ENCODE peak calls at places on chromosomes 4 and X, in ten cellular contexts. V is hepatocyte; J is HCT116; G is ovary; C is CD8-positive, alpha-beta T cell; R is brain microvascular endothelial cell; U is nephron progenitor cell; M is cardiac muscle cell; I is breast epithelium; W is ascending aorta. A is an unnamed sample.

GRCh38 chrX:48883729-48884128 is 13.8 kb downstream of the TIMM17B start:
- DNase-seq in V (no peak), J (no peak), G (no peak), C (no peak), R (no peak), U (no peak), M (no peak), I (no peak), W (peak; percentile 41), A (no peak)

GRCh38 chr4:67539830-67540229 is 5.5 kb downstream of the CENPC start:
- DNase-seq in V (no peak), J (no peak), G (no peak), C (no peak), R (no peak), U (no peak), M (no peak), I (no peak), W (no peak), A (no peak)

GRCh38 chr4:658031-658667 is 15.9 kb downstream of the ATP5ME start:
- DNase-seq in V (no peak), J (no peak), G (no peak), C (no peak), R (no peak), U (no peak), M (no peak), I (no peak), W (no peak), A (no peak)

GRCh38 chrX:95718746-95719145 is 965.9 kb upstream of the DIAPH2 start:
- DNase-seq in V (no peak), J (no peak), G (no peak), C (no peak), R (no peak), U (no peak), M (no peak), I (no peak), W (no peak), A (no peak)

GRCh38 chr4:8163026-8163425 is 4.4 kb upstream of the ABLIM2 start:
- DNase-seq in V (no peak), J (no peak), G (no peak), C (no peak), R (no peak), U (no peak), M (no peak), I (no peak), W (no peak), A (no peak)

GRCh38 chr4:157048248-157048647 is 27.7 kb upstream of the GLRB start:
- DNase-seq in V (peak; percentile 39), J (no peak), G (no peak), C (no peak), R (peak; percentile 18), U (no peak), M (no peak), I (no peak), W (no peak), A (no peak)

GRCh38 chr4:151771664-151772063 is 10.9 kb upstream of the GATB start:
- DNase-seq in V (no peak), J (no peak), G (no peak), C (no peak), R (no peak), U (no peak), M (no peak), I (no peak), W (no peak), A (no peak)

GRCh38 chr4:22460266-22460665 is 55.6 kb downstream of the ADGRA3 start:
- DNase-seq in V (no peak), J (no peak), G (no peak), C (no peak), R (no peak), U (no peak), M (no peak), I (no peak), W (no peak), A (no peak)

GRCh38 chr4:182042945-182043344 is 200.3 kb upstream of the TENM3 start:
- DNase-seq in V (no peak), J (no peak), G (no peak), C (no peak), R (no peak), U (no peak), M (no peak), I (no peak), W (no peak), A (no peak)

GRCh38 chrX:78595901-78596502 is 63.1 kb downstream of the RTL3 start:
- DNase-seq in V (no peak), J (no peak), G (no peak), C (no peak), R (no peak), U (peak; percentile 40), M (peak; percentile 9), I (no peak), W (no peak), A (no peak)
- TF ChIP-seq CTCF in V (no peak), J (no peak), G (no peak), C (no peak), R (peak; percentile 53), U (peak; percentile 38), M (peak; percentile 37), I (no peak), W (no peak), A (no peak)

DNA sequence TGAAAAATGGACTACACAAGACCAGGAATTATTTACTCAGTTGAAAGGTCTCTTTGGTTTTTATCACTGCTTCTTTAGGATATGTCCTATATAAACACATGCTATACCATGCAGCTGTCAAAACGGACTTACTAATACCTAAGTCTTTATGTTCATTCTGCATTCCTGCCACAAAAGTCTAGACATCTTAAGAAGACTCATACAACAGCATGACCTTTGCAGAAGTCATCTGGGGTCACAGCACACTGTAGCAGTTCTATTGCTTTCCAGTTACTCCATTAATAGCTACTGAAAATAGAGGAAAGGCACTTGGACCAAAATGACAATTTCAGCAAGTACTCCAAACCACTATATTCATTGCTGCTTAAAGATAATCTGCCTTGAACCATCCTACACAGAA is 53.2 kb downstream of the DDX60 start:
- DNase-seq in V (no peak), J (no peak), G (no peak), C (no peak), R (no peak), U (no peak), M (peak; percentile 38), I (no peak), W (no peak), A (no peak)
- TF ChIP-seq CTCF in V (no peak), J (no peak), G (no peak), C (no peak), R (no peak), U (no peak), M (no peak), I (no peak), W (no peak), A (no peak)

GRCh38 chr4:184503869-184504300 is 29.5 kb upstream of the IRF2 start:
- DNase-seq in V (no peak), J (no peak), G (no peak), C (no peak), R (peak; percentile 9), U (no peak), M (no peak), I (no peak), W (no peak), A (no peak)

GRCh38 chr4:184511156-184511555 is 36.8 kb upstream of the IRF2 start:
- DNase-seq in V (no peak), J (no peak), G (no peak), C (no peak), R (no peak), U (no peak), M (no peak), I (no peak), W (no peak), A (no peak)

GRCh38 chr4:184504385-184504784 is 30.0 kb upstream of the IRF2 start:
- DNase-seq in V (no peak), J (no peak), G (no peak), C (no peak), R (no peak), U (no peak), M (no peak), I (no peak), W (no peak), A (no peak)

GRCh38 chr4:184510431-184510830 is 36.1 kb upstream of the IRF2 start:
- DNase-seq in V (no peak), J (no peak), G (no peak), C (no peak), R (no peak), U (no peak), M (no peak), I (no peak), W (no peak), A (no peak)

DNA sequence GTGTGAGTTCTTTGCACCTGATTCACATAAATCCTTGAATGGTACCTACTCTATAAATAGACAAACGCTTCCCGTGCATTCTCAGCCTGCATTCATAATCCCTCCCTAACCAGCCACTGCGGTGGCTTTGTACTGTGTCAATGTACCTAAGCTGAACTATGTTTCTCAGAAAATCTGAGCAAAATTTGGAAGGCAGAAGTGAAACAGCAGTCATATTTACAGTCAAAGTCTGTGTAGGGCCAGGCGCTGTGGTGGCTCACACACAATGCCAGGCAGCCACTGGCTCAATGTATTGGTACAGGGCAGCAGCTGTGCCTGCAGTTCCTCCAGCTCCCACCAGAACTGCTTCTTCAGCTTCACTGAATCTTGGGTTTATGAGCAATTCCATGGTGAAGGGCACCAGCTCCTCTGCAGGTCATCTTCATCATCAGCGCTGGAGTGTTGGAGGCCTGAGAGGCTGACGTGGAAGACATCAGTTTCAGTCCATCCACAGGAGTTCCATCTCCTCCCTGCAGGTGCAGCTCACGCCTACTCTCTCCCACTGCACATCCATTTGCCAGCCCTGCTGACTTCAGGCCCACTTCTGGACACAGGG is 32.3 kb upstream of the IRF2 start:
- DNase-seq in V (no peak), J (no peak), G (no peak), C (no peak), R (no peak), U (peak; percentile 8), M (no peak), I (no peak), W (no peak), A (no peak)
- TF ChIP-seq CTCF in V (no peak), J (peak; percentile 18), G (no peak), C (peak; percentile 18), R (peak; percentile 43), U (peak; percentile 13), M (no peak), I (no peak), W (no peak), A (no peak)

GRCh38 chr4:177242651-177243296 is 66.9 kb upstream of the NEIL3 start:
- DNase-seq in V (no peak), J (no peak), G (no peak), C (no peak), R (no peak), U (no peak), M (no peak), I (no peak), W (no peak), A (no peak)

GRCh38 chr4:177236889-177237288 is 72.8 kb upstream of the NEIL3 start:
- DNase-seq in V (no peak), J (no peak), G (no peak), C (no peak), R (no peak), U (no peak), M (no peak), I (no peak), W (no peak), A (no peak)

GRCh38 chr4:177239475-177239874 is 70.2 kb upstream of the NEIL3 start:
- DNase-seq in V (no peak), J (no peak), G (no peak), C (no peak), R (no peak), U (no peak), M (no peak), I (no peak), W (no peak), A (no peak)

GRCh38 chr4:177237291-177237690 is 72.4 kb upstream of the NEIL3 start:
- DNase-seq in V (no peak), J (no peak), G (no peak), C (no peak), R (no peak), U (no peak), M (no peak), I (no peak), W (no peak), A (no peak)

GRCh38 chr4:177239878-177240277 is 69.8 kb upstream of the NEIL3 start:
- DNase-seq in V (no peak), J (no peak), G (no peak), C (no peak), R (no peak), U (no peak), M (no peak), I (no peak), W (no peak), A (no peak)
- TF ChIP-seq CTCF in V (no peak), J (no peak), G (no peak), C (no peak), R (no peak), U (no peak), M (peak; percentile 12), I (no peak), W (no peak), A (no peak)